ENCODE peak calls at places on chromosomes 13 and 19, in eight cellular contexts. A is RWPE1; C is kidney; G is CD8-positive, alpha-beta T cell; F is lower leg skin; P is neural crest cell; Y is adrenal gland; K is transverse colon. W is an unnamed sample.

GRCh38 chr13:113086031-113086750 is 19.4 kb upstream of the F7 start:
- DNase-seq in A (no peak), C (peak), G (no peak), F (no peak), P (no peak), Y (no peak), K (no peak), W (no peak)

GRCh38 chr19:294819-295686 is 3.9 kb upstream of the PLPP2 start:
- DNase-seq in A (peak), C (no peak), G (peak), F (peak), P (peak), Y (peak), K (peak), W (peak)

GRCh38 chr19:13846533-13847032 is 30.4 kb upstream of the NANOS3 start:
- DNase-seq in A (no peak), C (peak), G (peak), F (peak), P (peak), Y (peak), K (peak), W (peak)

GRCh38 chr13:44331912-44332840 is 41.4 kb upstream of the SERP2 start:
- DNase-seq in A (no peak), C (no peak), G (no peak), F (no peak), P (no peak), Y (peak), K (peak), W (peak)

GRCh38 chr13:20391597-20392452 is 133.8 kb downstream of the CRYL1 start:
- DNase-seq in A (peak), C (no peak), G (no peak), F (peak), P (no peak), Y (no peak), K (no peak), W (no peak)

GRCh38 chr19:50008532-50008931 is 16.6 kb downstream of the VRK3 start:
- DNase-seq in A (no peak), C (no peak), G (no peak), F (no peak), P (peak), Y (peak), K (no peak), W (peak)

GRCh38 chr19:8483165-8483564 is 19.3 kb downstream of the PRAM1 start:
- DNase-seq in A (no peak), C (no peak), G (no peak), F (no peak), P (no peak), Y (no peak), K (no peak), W (no peak)

GRCh38 chr13:54611400-54611799 is 1582.8 kb downstream of the OLFM4 start:
- DNase-seq in A (no peak), C (no peak), G (no peak), F (no peak), P (no peak), Y (no peak), K (no peak), W (no peak)

GRCh38 chr19:30375651-30376050 is 3.5 kb downstream of the ZNF536 start:
- DNase-seq in A (no peak), C (no peak), G (no peak), F (peak), P (no peak), Y (no peak), K (no peak), W (no peak)

GRCh38 chr13:52158629-52159158 is 703 bp downstream of the NEK3 start:
- DNase-seq in A (peak), C (no peak), G (no peak), F (peak), P (no peak), Y (peak), K (peak), W (peak)

GRCh38 chr13:78241278-78241919 is 322.8 kb upstream of the EDNRB start:
- DNase-seq in A (peak), C (peak), G (no peak), F (no peak), P (peak), Y (peak), K (peak), W (peak)

GRCh38 chr13:45941261-45941660 is 89.7 kb upstream of the SIAH3 start:
- DNase-seq in A (no peak), C (no peak), G (no peak), F (no peak), P (no peak), Y (no peak), K (no peak), W (peak)

GRCh38 chr13:97440598-97440997 is 6.6 kb downstream of the RAP2A start:
- DNase-seq in A (no peak), C (no peak), G (no peak), F (no peak), P (no peak), Y (no peak), K (no peak), W (peak)

GRCh38 chr13:46165485-46166220 is 16.3 kb downstream of the LCP1 start:
- DNase-seq in A (no peak), C (no peak), G (no peak), F (no peak), P (no peak), Y (no peak), K (no peak), W (peak)

GRCh38 chr13:94056362-94056990 is 423.0 kb downstream of the DCT start:
- DNase-seq in A (no peak), C (no peak), G (no peak), F (no peak), P (no peak), Y (no peak), K (no peak), W (peak)

GRCh38 chr13:75826391-75826790 is 190.3 kb downstream of the LMO7 start:
- DNase-seq in A (no peak), C (no peak), G (no peak), F (no peak), P (no peak), Y (no peak), K (no peak), W (no peak)

GRCh38 chr19:501646-502045 is 5.4 kb downstream of the MADCAM1 start:
- DNase-seq in A (no peak), C (no peak), G (no peak), F (no peak), P (no peak), Y (no peak), K (no peak), W (no peak)

GRCh38 chr13:33191425-33192221 is 93.9 kb downstream of the STARD13 start:
- DNase-seq in A (no peak), C (no peak), G (no peak), F (no peak), P (no peak), Y (peak), K (no peak), W (no peak)

GRCh38 chr13:40430234-40430633 is 236.2 kb downstream of the FOXO1 start:
- DNase-seq in A (no peak), C (no peak), G (no peak), F (no peak), P (no peak), Y (no peak), K (no peak), W (no peak)

GRCh38 chr19:30968210-30968609 is 381.0 kb downstream of the TSHZ3 start:
- DNase-seq in A (no peak), C (no peak), G (no peak), F (no peak), P (no peak), Y (peak), K (peak), W (no peak)

GRCh38 chr13:21405309-21405708 is 53.8 kb downstream of the ZDHHC20 start:
- DNase-seq in A (no peak), C (no peak), G (no peak), F (no peak), P (no peak), Y (no peak), K (no peak), W (no peak)

GRCh38 chr19:3710265-3710812 is 2.2 kb downstream of the TJP3 start:
- DNase-seq in A (peak), C (peak), G (no peak), F (peak), P (no peak), Y (peak), K (peak), W (peak)

GRCh38 chr13:113178070-113178895 is 19.8 kb downstream of the PROZ start:
- DNase-seq in A (peak), C (no peak), G (no peak), F (no peak), P (no peak), Y (no peak), K (no peak), W (peak)

GRCh38 chr13:111573362-111573761 is 252.9 kb downstream of the TEX29 start:
- DNase-seq in A (no peak), C (no peak), G (no peak), F (no peak), P (no peak), Y (no peak), K (no peak), W (no peak)
- TF ChIP-seq CTCF in A (no peak), C (no peak), G (no peak), F (no peak), P (no peak), Y (no peak), K (no peak), W (no peak)

DNA sequence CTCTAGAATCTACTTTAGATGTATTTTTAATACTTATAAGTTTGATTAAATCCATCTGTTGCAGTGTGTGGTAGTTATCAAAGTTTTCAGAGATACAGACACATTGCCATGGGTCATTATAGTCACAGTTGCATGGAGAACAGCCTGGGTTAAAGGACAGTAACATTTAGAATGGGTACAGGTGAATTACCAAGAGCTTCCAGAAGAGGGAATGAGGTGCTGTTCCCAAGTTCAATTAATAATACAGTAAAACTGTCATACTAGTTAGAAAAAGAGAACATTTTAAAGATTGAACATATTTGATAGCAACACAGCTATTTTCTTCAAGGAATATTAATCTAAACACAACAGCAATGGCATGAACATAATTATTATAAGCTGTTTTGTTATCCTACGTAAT is 322.6 kb upstream of the SLC10A2 start:
- DNase-seq in A (no peak), C (no peak), G (no peak), F (no peak), P (no peak), Y (no peak), K (no peak), W (no peak)
- TF ChIP-seq CTCF in A (no peak), C (no peak), G (no peak), F (no peak), P (peak), Y (no peak), K (no peak), W (no peak)

GRCh38 chr19:44820648-44821609 is 12.0 kb downstream of the BCAM start:
- DNase-seq in A (no peak), C (peak), G (no peak), F (no peak), P (no peak), Y (peak), K (no peak), W (no peak)

GRCh38 chr19:44818470-44818856 is 9.6 kb downstream of the BCAM start:
- DNase-seq in A (no peak), C (no peak), G (no peak), F (no peak), P (no peak), Y (no peak), K (no peak), W (no peak)

GRCh38 chr19:44816301-44816700 is 7.4 kb downstream of the BCAM start:
- DNase-seq in A (no peak), C (no peak), G (no peak), F (no peak), P (no peak), Y (no peak), K (no peak), W (no peak)

GRCh38 chr19:44819246-44819832 is 10.4 kb downstream of the BCAM start:
- DNase-seq in A (no peak), C (no peak), G (no peak), F (no peak), P (no peak), Y (no peak), K (no peak), W (no peak)

DNA sequence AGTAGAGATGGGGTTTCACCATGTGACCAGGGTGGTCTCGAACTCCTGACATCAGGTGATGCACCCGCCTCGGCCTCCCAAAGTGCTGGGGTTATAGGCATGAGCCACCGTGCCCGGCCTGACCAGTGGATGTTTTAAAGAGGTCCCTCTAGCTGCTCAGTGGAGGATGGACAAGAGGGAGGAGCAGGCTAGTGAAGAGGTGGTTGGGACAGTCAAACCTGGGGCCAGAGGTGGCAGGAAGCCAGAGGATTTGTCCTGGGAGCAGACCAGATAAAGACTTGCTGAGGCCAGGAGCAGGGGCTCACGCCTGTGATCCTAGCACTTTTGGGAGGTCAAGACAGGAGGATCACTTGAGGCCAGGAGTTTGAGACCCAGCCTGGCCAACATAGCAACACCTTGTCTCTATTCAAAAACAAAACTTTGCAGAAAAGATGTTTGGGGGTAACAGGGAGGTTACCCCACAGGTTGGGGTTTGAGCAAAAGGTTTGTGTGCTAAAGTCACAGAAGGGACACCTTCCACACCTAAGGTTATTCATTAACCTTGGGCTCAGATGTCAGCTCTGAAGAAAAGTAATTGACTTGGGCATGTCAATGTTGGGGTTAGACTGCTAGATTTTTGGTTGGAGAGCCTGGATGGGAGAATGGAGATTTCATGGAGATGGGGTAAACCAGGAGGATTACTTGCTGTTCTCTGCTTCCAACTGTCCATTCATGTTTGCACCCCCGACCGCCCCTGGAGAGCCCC is 9.0 kb downstream of the BCAM start:
- DNase-seq in A (no peak), C (no peak), G (no peak), F (no peak), P (no peak), Y (no peak), K (no peak), W (no peak)
- TF ChIP-seq CTCF in A (no peak), C (no peak), G (no peak), F (no peak), P (no peak), Y (no peak), K (no peak), W (no peak)

DNA sequence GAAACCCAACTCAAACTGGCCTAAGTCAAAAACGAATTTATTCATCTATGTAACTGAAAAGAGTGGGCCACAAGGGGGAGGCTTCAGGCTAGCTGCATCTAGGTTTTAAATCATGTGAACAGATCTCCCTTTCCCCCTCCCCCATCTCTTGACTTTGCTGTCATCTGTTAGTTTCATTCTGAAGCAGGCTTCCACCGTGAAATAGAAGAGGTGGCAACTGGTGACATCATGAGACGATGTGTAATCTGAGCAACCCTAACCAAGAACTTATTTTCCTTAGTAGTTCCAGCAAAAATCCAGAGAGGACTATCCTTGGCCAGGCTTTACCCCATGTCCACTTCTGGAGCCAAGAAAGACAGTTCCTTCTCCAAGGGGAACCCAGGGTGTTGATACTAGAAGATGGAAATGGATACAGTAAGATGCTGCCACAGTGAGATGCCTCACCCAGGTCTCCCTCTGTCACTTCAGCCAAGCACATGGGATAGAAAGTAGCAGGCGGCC is 9.4 kb downstream of the SAMD4B start:
- DNase-seq in A (no peak), C (no peak), G (no peak), F (no peak), P (no peak), Y (no peak), K (no peak), W (peak)
- TF ChIP-seq CTCF in A (no peak), C (peak), G (no peak), F (no peak), P (no peak), Y (no peak), K (no peak), W (peak)

DNA sequence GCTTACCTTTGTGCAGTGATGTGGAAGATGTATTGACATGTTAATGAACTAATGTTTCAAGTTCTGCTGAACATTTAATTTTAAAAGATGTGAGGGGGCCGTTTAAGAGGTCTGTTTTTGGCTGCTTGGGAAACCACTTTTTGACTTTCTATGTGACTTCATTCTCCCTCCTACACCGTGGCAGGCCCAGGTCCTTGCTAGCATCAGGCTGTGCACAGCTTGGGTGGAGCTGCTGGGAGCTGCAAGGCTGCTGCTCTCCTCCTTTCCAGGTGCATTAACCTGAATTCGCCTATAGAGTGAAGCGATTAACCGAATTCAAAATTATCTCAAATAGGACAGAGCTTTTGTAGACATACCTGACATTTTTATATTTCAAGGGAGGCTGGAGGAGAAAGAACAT is 249.1 kb downstream of the FGF14 start:
- DNase-seq in A (no peak), C (no peak), G (no peak), F (no peak), P (no peak), Y (no peak), K (no peak), W (no peak)
- TF ChIP-seq CTCF in A (no peak), C (no peak), G (no peak), F (no peak), P (no peak), Y (no peak), K (no peak), W (no peak)

GRCh38 chr19:40539070-40539469 is 37.6 kb upstream of the SHKBP1 start:
- DNase-seq in A (no peak), C (no peak), G (no peak), F (no peak), P (no peak), Y (no peak), K (no peak), W (no peak)
- TF ChIP-seq CTCF in A (no peak), C (no peak), G (no peak), F (no peak), P (no peak), Y (no peak), K (no peak), W (peak)

DNA sequence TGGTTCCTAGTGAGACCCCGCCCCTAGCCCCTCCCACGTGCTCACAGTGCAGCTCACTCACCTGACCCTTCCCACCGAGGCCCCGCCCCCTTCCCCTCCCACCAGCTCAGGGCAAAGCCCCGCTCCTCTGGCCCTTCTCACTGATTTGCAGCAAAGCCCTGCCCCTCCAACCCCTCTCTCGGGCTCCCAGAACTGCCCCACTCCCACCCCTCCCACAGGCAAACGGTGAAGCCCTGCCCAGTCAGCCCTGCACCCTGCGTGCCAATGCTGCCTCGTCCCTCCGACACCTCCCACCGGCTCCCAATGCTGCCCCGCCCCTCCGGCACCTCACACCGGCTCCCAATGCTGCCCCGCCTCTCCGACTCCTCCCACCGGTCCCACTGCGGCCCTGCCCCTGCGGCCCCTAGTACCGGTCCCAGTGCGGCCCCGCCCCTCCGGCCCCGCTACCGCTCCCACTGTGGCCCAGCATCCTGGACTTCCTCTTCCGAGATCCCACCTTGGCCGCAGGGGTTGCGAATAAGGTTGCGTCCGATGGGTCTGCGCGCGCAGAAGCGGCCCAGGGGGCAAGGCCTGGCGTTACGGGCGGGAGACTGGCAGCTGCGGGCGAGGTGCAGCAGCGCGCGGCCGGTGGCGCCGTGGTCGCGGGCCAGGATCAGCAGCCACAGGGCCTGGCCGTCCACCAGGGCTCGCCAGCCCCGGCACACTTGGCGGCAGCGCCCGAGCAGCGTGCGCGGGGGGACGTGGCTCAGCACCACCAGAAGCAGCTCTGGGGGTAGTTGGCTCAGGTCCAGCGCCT is 783 bp downstream of the FBXO27 start:
- DNase-seq in A (peak), C (peak), G (peak), F (peak), P (peak), Y (peak), K (peak), W (peak)
- TF ChIP-seq CTCF in A (no peak), C (no peak), G (no peak), F (no peak), P (no peak), Y (peak), K (no peak), W (no peak)